ENCODE peak calls at places on chromosomes 13 and 19, in seven cellular contexts. Z, F, X, B, Q, J and C are unnamed samples.

GRCh38 chr13:45512148-45512498 is 47.4 kb downstream of the COG3 start:
- DNase-seq in B (no peak), F (no peak), J (no peak), X (no peak), Q (no peak), Z (peak; percentile 30), C (no peak)

GRCh38 chr13:109743706-109744453 is 42.5 kb downstream of the IRS2 start:
- DNase-seq in J (no peak), B (no peak), Z (peak; percentile 50), F (no peak), X (no peak), Q (peak; percentile 84), C (no peak)

GRCh38 chr19:33472696-33473624 is 48.6 kb downstream of the PEPD start:
- DNase-seq in F (no peak), Z (peak; percentile 83), X (no peak), J (no peak), Q (peak; percentile 99), B (peak; percentile 8), C (no peak)

GRCh38 chr19:17473041-17473440 is 2.7 kb downstream of the SLC27A1 start:
- DNase-seq in J (no peak), Q (no peak), B (no peak), Z (peak; percentile 78), F (no peak), X (no peak), C (no peak)

GRCh38 chr13:51802601-51803000 is 1.4 kb downstream of the DHRS12 start:
- DNase-seq in Q (no peak), F (no peak), B (no peak), Z (no peak), X (no peak), J (no peak), C (no peak)

GRCh38 chr19:1567848-1568227 is 287 bp downstream of the MEX3D start:
- DNase-seq in J (no peak), Z (no peak), Q (no peak), X (no peak), F (no peak), B (no peak), C (no peak)

GRCh38 chr19:28563964-28564914 is 648.7 kb downstream of the UQCRFS1 start:
- DNase-seq in Z (no peak), Q (no peak), B (no peak), J (no peak), X (no peak), F (no peak), C (no peak)

GRCh38 chr19:6801397-6802086 is 29.0 kb downstream of the VAV1 start:
- DNase-seq in Z (no peak), J (peak; percentile 58), Q (peak; percentile 51), X (peak; percentile 62), B (peak; percentile 12), F (peak; percentile 64), C (peak; percentile 67)

GRCh38 chr19:35125270-35125717 is 9.6 kb downstream of the LGI4 start:
- DNase-seq in X (no peak), J (no peak), Q (no peak), Z (no peak), B (no peak), F (no peak), C (no peak)

GRCh38 chr19:16825312-16826168 is 3.7 kb upstream of the SIN3B start:
- DNase-seq in Q (no peak), Z (peak; percentile 59), F (peak; percentile 59), J (no peak), B (peak; percentile 59), X (no peak), C (no peak)

GRCh38 chr19:52307275-52307674 is 10.3 kb downstream of the ZNF480 start:
- DNase-seq in Z (peak; percentile 32), J (no peak), X (no peak), F (no peak), Q (no peak), B (peak; percentile 35), C (no peak)

GRCh38 chr13:114043421-114044053 is 69.7 kb upstream of the C13orf46 start:
- DNase-seq in B (no peak), Z (peak; percentile 32), J (no peak), X (no peak), F (no peak), Q (peak; percentile 95), C (no peak)

GRCh38 chr13:113445791-113446487 is 7.3 kb downstream of the ADPRHL1 start:
- DNase-seq in X (no peak), B (no peak), Q (no peak), J (no peak), Z (no peak), F (peak; percentile 42), C (no peak)

GRCh38 chr13:100156786-100157185 is 67.9 kb downstream of the PCCA start:
- DNase-seq in F (no peak), Z (peak; percentile 81), Q (peak; percentile 35), X (no peak), B (no peak), J (no peak), C (no peak)

GRCh38 chr19:50794074-50794777 is 4.0 kb downstream of the ACP4 start:
- DNase-seq in X (no peak), J (no peak), F (no peak), B (no peak), Z (no peak), Q (no peak), C (no peak)

GRCh38 chr19:7806234-7806633 is 23.8 kb upstream of the EVI5L start:
- DNase-seq in Q (no peak), F (no peak), Z (no peak), J (no peak), X (no peak), B (no peak), C (no peak)

GRCh38 chr13:76048126-76048525 is 412.0 kb downstream of the LMO7 start:
- DNase-seq in X (no peak), Z (peak; percentile 38), F (no peak), J (no peak), B (no peak), Q (no peak), C (no peak)

GRCh38 chr13:106151056-106151699 is 384.3 kb downstream of the EFNB2 start:
- DNase-seq in B (no peak), Q (peak; percentile 86), F (no peak), X (no peak), Z (peak; percentile 100), J (no peak), C (no peak)

GRCh38 chr13:75830842-75831241 is 194.7 kb downstream of the LMO7 start:
- DNase-seq in Z (peak; percentile 76), B (no peak), X (no peak), Q (no peak), F (no peak), J (no peak), C (no peak)

GRCh38 chr19:23481043-23481442 is 85.8 kb upstream of the ZNF91 start:
- DNase-seq in B (no peak), Q (no peak), F (no peak), Z (no peak), X (no peak), J (no peak), C (no peak)

GRCh38 chr13:75704942-75705320 is 68.8 kb downstream of the LMO7 start:
- DNase-seq in B (peak; percentile 28), Q (no peak), J (no peak), F (no peak), Z (no peak), X (no peak), C (no peak)

GRCh38 chr19:30061557-30062330 is 119.7 kb downstream of the URI1 start:
- DNase-seq in Z (no peak), J (no peak), X (no peak), F (no peak), B (no peak), Q (no peak), C (no peak)

GRCh38 chr13:30107536-30108136 is 199.7 kb downstream of the KATNAL1 start:
- DNase-seq in F (no peak), Q (peak; percentile 19), B (no peak), J (no peak), Z (peak; percentile 69), X (no peak), C (no peak)

GRCh38 chr19:41626877-41627276 is at the start of gene CEACAM4:
- DNase-seq in F (peak; percentile 57), J (no peak), Q (no peak), Z (no peak), X (no peak), B (no peak), C (no peak)

GRCh38 chr13:98504371-98504963 is 72.4 kb downstream of the STK24 start:
- DNase-seq in B (no peak), Q (no peak), Z (no peak), F (no peak), J (no peak), X (no peak), C (no peak)

GRCh38 chr19:58361900-58362271 is 665 bp downstream of the ZNF497 start:
- DNase-seq in J (no peak), Q (no peak), F (peak; percentile 54), X (no peak), Z (peak; percentile 54), B (no peak), C (no peak)

GRCh38 chr19:15551183-15552004 is 43.1 kb downstream of the CYP4F22 start:
- DNase-seq in Z (peak; percentile 9), B (peak; percentile 95), F (no peak), X (no peak), Q (no peak), J (peak; percentile 53), C (peak; percentile 29)

GRCh38 chr13:111210488-111210887 is 95.4 kb downstream of the ARHGEF7 start:
- DNase-seq in B (no peak), J (no peak), X (no peak), Z (peak; percentile 93), Q (peak; percentile 97), F (peak; percentile 85), C (no peak)

GRCh38 chr19:19595171-19595701 is 23.3 kb downstream of the PBX4 start:
- DNase-seq in Z (peak; percentile 19), J (no peak), B (no peak), Q (no peak), F (no peak), X (no peak), C (no peak)

GRCh38 chr19:47471733-47472457 is at the start of gene SLC8A2:
- DNase-seq in Z (peak; percentile 49), J (peak; percentile 20), Q (peak; percentile 65), F (peak; percentile 67), X (no peak), B (peak; percentile 91), C (peak; percentile 18)

GRCh38 chr13:28678809-28679208 is 19.9 kb downstream of the POMP start:
- DNase-seq in X (no peak), B (no peak), Q (no peak), F (no peak), Z (no peak), J (no peak), C (no peak)

GRCh38 chr19:47491358-47492136 is 7.5 kb upstream of the KPTN start:
- DNase-seq in F (no peak), Z (no peak), Q (no peak), B (no peak), X (no peak), J (no peak), C (no peak)

GRCh38 chr19:13761423-13761822 is 2.9 kb upstream of the MRI1 start:
- DNase-seq in Z (no peak), B (no peak), Q (no peak), J (no peak), X (no peak), F (no peak), C (no peak)

GRCh38 chr19:3055741-3056453 is 6.4 kb downstream of the TLE5 start:
- DNase-seq in Z (no peak), Q (no peak), F (no peak), X (no peak), B (peak; percentile 55), J (no peak), C (no peak)

GRCh38 chr19:29531458-29532025 is 5.7 kb downstream of the VSTM2B start:
- DNase-seq in J (no peak), X (no peak), F (no peak), B (no peak), Q (no peak), Z (no peak), C (no peak)